ENCODE peak calls at places on chromosome 21, in seven cellular contexts. J is DMS153, H is NCI-H2029, U is NCI-H1092 treated with DMSO at 0.1 percent for 48 hours, E is retinal pigment epithelial cell, V is body of pancreas, K is astrocyte of the spinal cord. R is an unnamed sample.

GRCh38 chr21:45550552-45551210 is 8.4 kb upstream of the SLC19A1 start:
- DNase-seq in H (no peak), K (no peak), U (no peak), E (no peak), V (peak; percentile 59), J (no peak), R (peak; percentile 36)

GRCh38 chr21:41460578-41461527 is 34.8 kb downstream of the MX1 start:
- DNase-seq in V (peak; percentile 80), E (no peak), U (peak; percentile 54), H (peak; percentile 37), J (peak; percentile 28), K (peak; percentile 67), R (peak; percentile 85)

GRCh38 chr21:45982758-45983731 is 1.5 kb downstream of the COL6A1 start:
- DNase-seq in K (no peak), J (no peak), V (no peak), E (no peak), U (no peak), H (no peak), R (no peak)

GRCh38 chr21:36419996-36420395 is 34.8 kb downstream of the CHAF1B start:
- DNase-seq in E (peak; percentile 75), V (peak; percentile 88), J (peak; percentile 43), U (peak; percentile 78), K (peak; percentile 90), H (peak; percentile 60), R (peak; percentile 96)

GRCh38 chr21:35801388-35801787 is 258.9 kb downstream of the SETD4 start:
- DNase-seq in K (no peak), E (no peak), V (no peak), H (peak; percentile 43), U (peak; percentile 41), J (peak; percentile 95), R (no peak)

GRCh38 chr21:36079010-36079649 is 9.3 kb downstream of the CBR1 start:
- DNase-seq in U (no peak), E (no peak), J (no peak), V (peak; percentile 24), K (no peak), H (no peak), R (peak; percentile 32)

GRCh38 chr21:32143222-32143939 is 135.5 kb downstream of the MIS18A start:
- DNase-seq in J (no peak), U (no peak), V (peak; percentile 3), H (no peak), K (peak; percentile 42), E (no peak), R (no peak)

GRCh38 chr21:46424621-46425020 is 34.1 kb upstream of the DIP2A start:
- DNase-seq in J (no peak), V (no peak), K (no peak), U (no peak), H (no peak), E (no peak), R (no peak)

GRCh38 chr21:29208666-29209059 is 78.2 kb downstream of the MAP3K7CL start:
- DNase-seq in E (no peak), H (no peak), U (no peak), K (peak; percentile 81), V (no peak), J (no peak), R (peak; percentile 88)

GRCh38 chr21:45406801-45407628 is 2.0 kb downstream of the COL18A1 start:
- DNase-seq in E (no peak), U (no peak), H (no peak), V (no peak), K (peak; percentile 46), J (no peak), R (peak; percentile 38)

GRCh38 chr21:16037386-16037785 is 307.6 kb downstream of the USP25 start:
- DNase-seq in H (no peak), V (no peak), J (no peak), K (peak; percentile 24), U (no peak), E (peak; percentile 12), R (peak; percentile 20)

GRCh38 chr21:43983390-43983789 is 28.7 kb upstream of the TRAPPC10 start:
- DNase-seq in H (no peak), V (no peak), J (no peak), K (no peak), E (no peak), U (no peak), R (no peak)

GRCh38 chr21:44907225-44907965 is 13.3 kb downstream of the ITGB2 start:
- DNase-seq in V (no peak), J (no peak), H (no peak), E (no peak), K (no peak), U (no peak), R (no peak)

GRCh38 chr21:14545906-14546480 is at the start of gene SAMSN1:
- DNase-seq in K (no peak), V (peak; percentile 64), U (no peak), J (no peak), E (no peak), H (no peak), R (peak; percentile 45)

GRCh38 chr21:46111193-46111571 is 13.3 kb downstream of the COL6A2 start:
- DNase-seq in E (no peak), K (no peak), U (no peak), V (no peak), J (no peak), H (no peak), R (no peak)

GRCh38 chr21:44966135-44967081 is 26.6 kb downstream of the SLX9 start:
- DNase-seq in H (no peak), V (peak; percentile 19), U (no peak), K (no peak), E (no peak), J (no peak), R (no peak)

GRCh38 chr21:42695324-42696025 is 42.1 kb downstream of the PDE9A start:
- DNase-seq in K (peak; percentile 28), H (peak; percentile 4), E (peak; percentile 24), J (no peak), V (peak; percentile 42), U (no peak), R (peak; percentile 32)

GRCh38 chr21:43790053-43790524 is 712 bp downstream of the RRP1 start:
- DNase-seq in J (no peak), K (no peak), V (no peak), H (no peak), U (no peak), E (no peak), R (no peak)

GRCh38 chr21:31885146-31885545 is 12.3 kb downstream of the HUNK start:
- DNase-seq in U (no peak), K (no peak), J (no peak), V (no peak), E (no peak), H (no peak), R (no peak)

GRCh38 chr21:46037338-46038325 is 56.1 kb downstream of the COL6A1 start:
- DNase-seq in U (no peak), J (no peak), H (no peak), E (no peak), V (no peak), K (no peak), R (no peak)

GRCh38 chr21:15483138-15483780 is 246.5 kb upstream of the USP25 start:
- DNase-seq in E (peak; percentile 76), H (peak; percentile 89), U (peak; percentile 76), J (peak; percentile 48), K (peak; percentile 89), V (peak; percentile 90), R (peak; percentile 96)

GRCh38 chr21:38440746-38441145 is 57.5 kb downstream of the ERG start:
- DNase-seq in K (peak; percentile 91), E (no peak), H (no peak), V (no peak), J (no peak), U (no peak), R (peak; percentile 82)

R was measured in choroid plexus epithelial cell.